ENCODE peak calls at places on chromosomes 6 and 20, in nine cellular contexts. H is LoVo; U is SK-N-DZ; Q is SJSA1; M is anterior cingulate cortex; E is NCI-H1930; P is germinal center; R is stimulated activated CD4-positive, alpha-beta T cell treated with anti-CD3 and anti-CD28 coated beads, Interleukin-15, amount 100 ng/mL, for 1 hour; D is left colon. N is an unnamed sample.

GRCh38 chr6:14817068-14817467 is 428.8 kb upstream of the JARID2 start:
- DNase-seq in P (no peak), E (no peak), M (no peak), D (no peak), U (no peak), H (no peak), Q (no peak), R (no peak), N (no peak)

GRCh38 chr6:11209941-11210340 is 22.5 kb downstream of the NEDD9 start:
- DNase-seq in Q (no peak), P (no peak), D (no peak), H (no peak), U (no peak), M (no peak), E (no peak), R (no peak), N (no peak)

GRCh38 chr6:5525209-5525608 is 263.9 kb downstream of the FARS2 start:
- DNase-seq in E (no peak), Q (no peak), H (no peak), P (no peak), M (no peak), D (no peak), U (no peak), R (no peak), N (no peak)

GRCh38 chr6:153962548-153962947 is 76.5 kb upstream of the OPRM1 start:
- DNase-seq in Q (no peak), U (no peak), D (no peak), H (no peak), P (no peak), R (no peak), E (no peak), M (no peak), N (no peak)

GRCh38 chr6:7758456-7758855 is 32.6 kb downstream of the BMP6 start:
- DNase-seq in E (no peak), U (no peak), H (peak; percentile 41), M (no peak), P (no peak), Q (peak; percentile 96), R (no peak), D (peak; percentile 7), N (no peak)

GRCh38 chr6:165585060-165585459 is 78.0 kb downstream of the PDE10A start:
- DNase-seq in H (no peak), P (no peak), U (no peak), R (no peak), D (no peak), M (no peak), Q (no peak), E (no peak), N (no peak)

GRCh38 chr6:168354338-168354737 is 34.8 kb upstream of the DACT2 start:
- DNase-seq in P (no peak), M (no peak), Q (no peak), D (no peak), R (no peak), H (no peak), U (no peak), E (no peak), N (no peak)

GRCh38 chr20:49635171-49635570 is 67.2 kb upstream of the PTGIS start:
- DNase-seq in H (no peak), M (no peak), U (no peak), E (no peak), Q (no peak), R (no peak), P (no peak), D (peak; percentile 74), N (no peak)

GRCh38 chr6:169849396-169849795 is 98.0 kb downstream of the ERMARD start:
- DNase-seq in U (no peak), Q (no peak), P (no peak), E (no peak), D (no peak), R (no peak), H (no peak), M (no peak), N (no peak)

GRCh38 chr20:25563876-25564275 is 21.5 kb downstream of the NINL start:
- DNase-seq in R (no peak), D (no peak), P (no peak), H (no peak), U (no peak), E (no peak), M (no peak), Q (no peak), N (no peak)

GRCh38 chr6:145948328-145948727 is 15.8 kb downstream of the SHPRH start:
- DNase-seq in P (no peak), E (no peak), D (no peak), U (no peak), R (no peak), Q (no peak), H (no peak), M (no peak), N (no peak)

GRCh38 chr20:20009784-20010253 is 7.3 kb upstream of the NAA20 start:
- DNase-seq in H (no peak), P (no peak), Q (no peak), D (no peak), M (no peak), R (no peak), U (no peak), E (no peak), N (no peak)